ENCODE peak calls at places on chromosomes 16 and 17, in nine cellular contexts. B is H9; M is endothelial cell; I is brain microvascular endothelial cell; O is MCF 10A; G is CD8-positive, alpha-beta T cell; Q is endodermal cell; V is RWPE1; Y is body of pancreas. X is an unnamed sample.

GRCh38 chr16:89565506-89566372 is 5.3 kb downstream of the RPL13 start:
- DNase-seq in B (peak), M (peak), I (peak), O (peak), G (peak), Q (peak), V (peak), Y (peak), X (peak)

GRCh38 chr17:53006006-53006405 is 816.7 kb upstream of the KIF2B start:
- DNase-seq in B (no peak), M (no peak), I (no peak), O (no peak), G (no peak), Q (no peak), V (no peak), Y (no peak), X (no peak)

GRCh38 chr16:46688101-46688656 is 799 bp downstream of the VPS35 start:
- DNase-seq in B (no peak), M (no peak), I (no peak), O (no peak), G (no peak), Q (no peak), V (no peak), Y (no peak), X (no peak)

GRCh38 chr17:50262001-50262794 is 12.1 kb upstream of the TMEM92 start:
- DNase-seq in B (peak), M (no peak), I (no peak), O (no peak), G (no peak), Q (peak), V (no peak), Y (no peak), X (no peak)

GRCh38 chr17:27232328-27232727 is 61.6 kb upstream of the WSB1 start:
- DNase-seq in B (no peak), M (no peak), I (no peak), O (no peak), G (no peak), Q (no peak), V (no peak), Y (no peak), X (no peak)

GRCh38 chr16:47712276-47713224 is 251.4 kb downstream of the PHKB start:
- DNase-seq in B (no peak), M (no peak), I (peak), O (no peak), G (no peak), Q (no peak), V (no peak), Y (no peak), X (no peak)

GRCh38 chr17:5837055-5837491 is 233.1 kb upstream of the WSCD1 start:
- DNase-seq in B (peak), M (no peak), I (peak), O (peak), G (no peak), Q (no peak), V (peak), Y (no peak), X (peak)

GRCh38 chr16:4860727-4861342 is 13.6 kb downstream of the UBN1 start:
- DNase-seq in B (no peak), M (no peak), I (no peak), O (no peak), G (no peak), Q (no peak), V (no peak), Y (no peak), X (no peak)

GRCh38 chr16:89697161-89697615 is 4.3 kb downstream of the SPATA2L start:
- DNase-seq in B (no peak), M (no peak), I (no peak), O (no peak), G (no peak), Q (peak), V (no peak), Y (peak), X (peak)

GRCh38 chr16:78742501-78743283 is 643.2 kb downstream of the WWOX start:
- DNase-seq in B (no peak), M (no peak), I (peak), O (no peak), G (peak), Q (no peak), V (no peak), Y (no peak), X (no peak)

GRCh38 chr17:7846063-7846735 is 8.7 kb upstream of the TMEM88 start:
- DNase-seq in B (no peak), M (no peak), I (no peak), O (no peak), G (no peak), Q (peak), V (no peak), Y (no peak), X (no peak)

GRCh38 chr17:43398724-43399595 is at the start of gene ARL4D:
- DNase-seq in B (peak), M (peak), I (peak), O (peak), G (peak), Q (peak), V (peak), Y (peak), X (peak)

GRCh38 chr16:59510008-59510424 is 775.9 kb upstream of the GOT2 start:
- DNase-seq in B (no peak), M (no peak), I (no peak), O (no peak), G (no peak), Q (no peak), V (no peak), Y (no peak), X (no peak)

GRCh38 chr16:85173077-85173980 is 61.1 kb upstream of the CIBAR2 start:
- DNase-seq in B (no peak), M (peak), I (peak), O (peak), G (peak), Q (peak), V (peak), Y (no peak), X (peak)

GRCh38 chr17:13822671-13823070 is 220.9 kb upstream of the HS3ST3A1 start:
- DNase-seq in B (no peak), M (no peak), I (no peak), O (no peak), G (no peak), Q (no peak), V (no peak), Y (no peak), X (no peak)

GRCh38 chr16:5678371-5678770 is 580.8 kb upstream of the EEF2KMT start:
- DNase-seq in B (peak), M (peak), I (no peak), O (no peak), G (no peak), Q (peak), V (no peak), Y (no peak), X (no peak)

GRCh38 chr16:49533436-49533835 is 159.8 kb downstream of the C16orf78 start:
- DNase-seq in B (no peak), M (no peak), I (no peak), O (no peak), G (no peak), Q (no peak), V (no peak), Y (no peak), X (no peak)

GRCh38 chr17:76689859-76690258 is 20.9 kb downstream of the MXRA7 start:
- DNase-seq in B (no peak), M (no peak), I (no peak), O (no peak), G (no peak), Q (no peak), V (no peak), Y (no peak), X (no peak)

GRCh38 chr16:57807968-57808528 is 5.8 kb upstream of the KIFC3 start:
- DNase-seq in B (peak), M (peak), I (peak), O (peak), G (peak), Q (peak), V (peak), Y (peak), X (peak)

GRCh38 chr16:85054948-85055502 is 27.4 kb downstream of the KIAA0513 start:
- DNase-seq in B (no peak), M (no peak), I (no peak), O (no peak), G (no peak), Q (no peak), V (no peak), Y (no peak), X (no peak)

GRCh38 chr16:48613061-48613957 is 3.3 kb upstream of the N4BP1 start:
- DNase-seq in B (no peak), M (peak), I (peak), O (no peak), G (peak), Q (peak), V (no peak), Y (no peak), X (no peak)

GRCh38 chr17:73604046-73604445 is 40.2 kb downstream of the SDK2 start:
- DNase-seq in B (no peak), M (no peak), I (no peak), O (no peak), G (no peak), Q (no peak), V (no peak), Y (no peak), X (no peak)

GRCh38 chr16:30985401-30986128 is 558 bp downstream of the HSD3B7 start:
- DNase-seq in B (peak), M (no peak), I (no peak), O (peak), G (no peak), Q (peak), V (peak), Y (peak), X (peak)

GRCh38 chr16:15533386-15533785 is 99.0 kb downstream of the BMERB1 start:
- DNase-seq in B (peak), M (no peak), I (no peak), O (no peak), G (no peak), Q (peak), V (no peak), Y (no peak), X (no peak)

GRCh38 chr16:31508706-31509523 is 724 bp upstream of the RUSF1 start:
- DNase-seq in B (no peak), M (no peak), I (no peak), O (peak), G (no peak), Q (no peak), V (no peak), Y (no peak), X (peak)

GRCh38 chr16:68995011-68995504 is 110.4 kb upstream of the HAS3 start:
- DNase-seq in B (peak), M (peak), I (peak), O (peak), G (no peak), Q (peak), V (peak), Y (no peak), X (peak)

GRCh38 chr17:10286324-10286723 is 86.5 kb downstream of the MYH13 start:
- DNase-seq in B (no peak), M (peak), I (no peak), O (no peak), G (no peak), Q (peak), V (no peak), Y (no peak), X (no peak)

GRCh38 chr17:18139949-18140348 is 31.4 kb downstream of the MYO15A start:
- DNase-seq in B (no peak), M (no peak), I (no peak), O (no peak), G (no peak), Q (peak), V (no peak), Y (no peak), X (peak)

GRCh38 chr17:72273301-72274056 is 152.7 kb downstream of the SOX9 start:
- DNase-seq in B (no peak), M (no peak), I (no peak), O (peak), G (no peak), Q (no peak), V (peak), Y (no peak), X (peak)

GRCh38 chr16:72179592-72179991 is 7.6 kb upstream of the PMFBP1 start:
- DNase-seq in B (no peak), M (no peak), I (no peak), O (no peak), G (no peak), Q (no peak), V (no peak), Y (no peak), X (no peak)

GRCh38 chr17:11948791-11949190 is 48.5 kb downstream of the ZNF18 start:
- DNase-seq in B (no peak), M (no peak), I (peak), O (peak), G (no peak), Q (no peak), V (peak), Y (peak), X (peak)

GRCh38 chr17:57487552-57487951 is 231.2 kb downstream of the MSI2 start:
- DNase-seq in B (no peak), M (no peak), I (no peak), O (no peak), G (no peak), Q (no peak), V (no peak), Y (no peak), X (no peak)

GRCh38 chr17:36837616-36838272 is 99.5 kb upstream of the LHX1 start:
- DNase-seq in B (peak), M (no peak), I (no peak), O (no peak), G (no peak), Q (peak), V (no peak), Y (no peak), X (no peak)

GRCh38 chr16:57814896-57815295 is 12.6 kb upstream of the KIFC3 start:
- DNase-seq in B (no peak), M (no peak), I (no peak), O (no peak), G (no peak), Q (no peak), V (no peak), Y (no peak), X (no peak)

GRCh38 chr17:79534851-79535727 is 75.8 kb downstream of the RBFOX3 start:
- DNase-seq in B (no peak), M (no peak), I (no peak), O (no peak), G (no peak), Q (no peak), V (no peak), Y (no peak), X (no peak)

GRCh38 chr16:75113046-75113491 is 3.5 kb downstream of the LDHD start:
- DNase-seq in B (peak), M (no peak), I (no peak), O (no peak), G (no peak), Q (peak), V (no peak), Y (no peak), X (no peak)

GRCh38 chr16:85238233-85238647 is 126.0 kb upstream of the CIBAR2 start:
- DNase-seq in B (peak), M (peak), I (peak), O (no peak), G (no peak), Q (peak), V (no peak), Y (peak), X (peak)

GRCh38 chr17:81455387-81455786 is 57.2 kb downstream of the ACTG1 start:
- DNase-seq in B (no peak), M (no peak), I (no peak), O (no peak), G (no peak), Q (no peak), V (no peak), Y (no peak), X (no peak)

GRCh38 chr16:19613834-19614233 is 58.3 kb downstream of the VPS35L start:
- DNase-seq in B (no peak), M (no peak), I (no peak), O (no peak), G (no peak), Q (no peak), V (no peak), Y (no peak), X (no peak)

GRCh38 chr16:52529226-52529625 is 17.7 kb downstream of the TOX3 start:
- DNase-seq in B (no peak), M (no peak), I (no peak), O (no peak), G (no peak), Q (no peak), V (no peak), Y (no peak), X (no peak)

GRCh38 chr17:75658237-75658636 is 8.7 kb downstream of the RECQL5 start:
- DNase-seq in B (no peak), M (no peak), I (no peak), O (no peak), G (no peak), Q (no peak), V (no peak), Y (no peak), X (no peak)

GRCh38 chr17:75652934-75653549 is 13.9 kb downstream of the RECQL5 start:
- DNase-seq in B (peak), M (peak), I (peak), O (peak), G (peak), Q (peak), V (peak), Y (peak), X (no peak)

GRCh38 chr17:75650874-75651273 is 16.1 kb downstream of the RECQL5 start:
- DNase-seq in B (no peak), M (no peak), I (no peak), O (no peak), G (no peak), Q (peak), V (no peak), Y (no peak), X (no peak)

GRCh38 chr17:75652341-75652740 is 14.6 kb downstream of the RECQL5 start:
- DNase-seq in B (no peak), M (no peak), I (no peak), O (no peak), G (no peak), Q (no peak), V (no peak), Y (no peak), X (no peak)

GRCh38 chr17:75654176-75654575 is 12.8 kb downstream of the RECQL5 start:
- DNase-seq in B (no peak), M (no peak), I (no peak), O (peak), G (no peak), Q (no peak), V (no peak), Y (no peak), X (peak)
- TF ChIP-seq CTCF in B (no peak), M (no peak), I (no peak), O (no peak), G (no peak), Q (peak), V (peak), Y (no peak), X (no peak)

DNA sequence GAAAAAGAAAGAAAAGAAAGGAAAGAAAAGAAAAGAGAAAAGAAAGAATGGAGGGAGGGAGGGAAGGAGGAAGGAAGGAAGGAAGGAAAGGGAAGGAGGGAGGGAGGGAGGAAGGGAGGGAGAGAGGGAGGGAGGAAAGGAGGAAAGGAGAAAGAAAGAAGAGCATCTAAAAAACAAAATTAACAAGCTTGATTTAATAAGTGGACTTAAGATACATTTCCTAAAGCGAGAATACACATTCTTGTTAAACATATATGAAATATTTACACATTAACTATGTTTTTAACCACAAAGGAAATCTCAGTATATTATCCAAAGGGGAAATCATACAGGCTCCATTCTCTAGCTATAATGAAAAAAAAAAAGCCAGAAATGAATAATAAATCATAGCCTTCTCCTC is 47.3 kb upstream of the IRX5 start:
- DNase-seq in B (no peak), M (no peak), I (no peak), O (no peak), G (no peak), Q (no peak), V (no peak), Y (no peak), X (no peak)
- TF ChIP-seq CTCF in B (no peak), M (no peak), I (no peak), O (no peak), G (no peak), Q (no peak), V (no peak), Y (no peak), X (no peak)

GRCh38 chr16:1430759-1431496 is at the start of gene PERCC1:
- DNase-seq in B (no peak), M (no peak), I (no peak), O (no peak), G (no peak), Q (no peak), V (no peak), Y (peak), X (no peak)
- TF ChIP-seq CTCF in B (no peak), M (no peak), I (no peak), O (no peak), G (no peak), Q (peak), V (no peak), Y (no peak), X (no peak)

GRCh38 chr16:88479795-88480760 is 27.0 kb downstream of the ZFPM1 start:
- DNase-seq in B (no peak), M (no peak), I (no peak), O (no peak), G (peak), Q (no peak), V (no peak), Y (peak), X (no peak)

GRCh38 chr16:88476817-88477397 is 23.8 kb downstream of the ZFPM1 start:
- DNase-seq in B (no peak), M (no peak), I (no peak), O (no peak), G (no peak), Q (no peak), V (no peak), Y (peak), X (no peak)

GRCh38 chr16:88477631-88478030 is 24.6 kb downstream of the ZFPM1 start:
- DNase-seq in B (no peak), M (no peak), I (no peak), O (no peak), G (no peak), Q (no peak), V (no peak), Y (no peak), X (peak)

GRCh38 chr16:88478115-88478514 is 25.0 kb downstream of the ZFPM1 start:
- DNase-seq in B (no peak), M (no peak), I (no peak), O (no peak), G (peak), Q (no peak), V (no peak), Y (no peak), X (no peak)

GRCh38 chr16:88478889-88479794 is 26.1 kb downstream of the ZFPM1 start:
- DNase-seq in B (no peak), M (no peak), I (no peak), O (no peak), G (no peak), Q (no peak), V (no peak), Y (peak), X (no peak)
- TF ChIP-seq CTCF in B (no peak), M (no peak), I (no peak), O (no peak), G (no peak), Q (no peak), V (no peak), Y (no peak), X (no peak)

DNA sequence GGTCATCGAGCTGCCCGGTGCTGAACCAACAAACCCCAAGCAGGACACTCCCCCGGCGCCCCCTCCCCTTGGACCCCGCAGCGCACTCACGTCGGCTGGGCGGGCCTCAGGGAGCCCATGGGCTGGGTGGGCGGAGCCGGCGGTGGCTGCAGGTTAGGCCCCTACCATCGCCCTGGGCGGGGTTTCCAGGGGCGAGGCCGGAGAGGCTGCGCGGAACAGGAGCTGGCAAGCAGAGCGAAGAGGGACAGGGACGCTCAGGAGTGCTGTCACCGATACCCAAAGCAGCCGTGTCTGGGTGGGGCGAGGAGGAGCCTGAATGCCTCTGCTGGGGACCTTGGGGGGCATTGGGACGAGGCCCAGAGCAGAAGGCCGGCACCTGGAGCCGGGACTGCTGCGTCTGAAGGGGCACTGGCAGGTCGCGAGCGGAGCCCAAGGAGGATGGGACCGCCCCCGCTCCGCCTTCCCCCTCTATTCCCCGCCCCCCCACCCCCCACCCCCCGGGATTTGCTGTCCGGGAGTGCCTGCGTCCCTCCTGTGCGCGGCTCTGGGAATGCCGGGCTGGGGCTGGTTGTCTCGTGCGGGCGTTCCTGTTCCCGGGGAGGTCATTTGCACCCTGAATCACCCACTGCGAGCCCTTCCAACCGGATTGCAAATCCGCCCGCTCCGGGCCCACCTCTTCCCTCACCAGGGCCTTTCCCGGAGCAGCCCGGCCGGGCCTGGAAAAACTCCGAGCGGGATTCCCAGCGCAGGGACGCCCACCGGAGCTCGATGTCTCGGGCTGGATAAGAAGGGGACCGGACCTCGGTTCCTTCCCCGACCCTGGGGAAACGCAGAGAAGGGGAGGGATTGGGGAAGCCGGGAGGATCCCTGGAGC is 902 bp downstream of the ARHGAP27 start:
- DNase-seq in B (peak), M (peak), I (no peak), O (peak), G (peak), Q (peak), V (peak), Y (peak), X (peak)
- TF ChIP-seq CTCF in B (no peak), M (no peak), I (no peak), O (no peak), G (no peak), Q (no peak), V (no peak), Y (no peak), X (no peak)

GRCh38 chr17:32264140-32264799 is 1.4 kb upstream of the RHBDL3 start:
- DNase-seq in B (no peak), M (no peak), I (no peak), O (no peak), G (no peak), Q (peak), V (no peak), Y (no peak), X (peak)
- TF ChIP-seq CTCF in B (peak), M (peak), I (peak), O (no peak), G (no peak), Q (peak), V (no peak), Y (no peak), X (no peak)